ENCODE peak calls at places on chromosome 3, in nine cellular contexts. P, X, O, Q, Y, F, B, H and J are unnamed samples.

GRCh38 chr3:21041621-21042020 is 709.4 kb downstream of the ZNF385D start:
- DNase-seq in P (no peak), X (no peak), O (no peak), Q (no peak), Y (no peak), F (no peak), B (no peak), H (no peak), J (no peak)

GRCh38 chr3:100756441-100756840 is 47.1 kb downstream of the TFG start:
- DNase-seq in P (no peak), X (no peak), O (no peak), Q (no peak), Y (no peak), F (no peak), B (peak), H (peak), J (no peak)

GRCh38 chr3:36482259-36482658 is 102.0 kb downstream of the STAC start:
- DNase-seq in P (no peak), X (no peak), O (no peak), Q (no peak), Y (peak), F (no peak), B (no peak), H (no peak), J (no peak)

GRCh38 chr3:124860599-124860998 is 26.6 kb downstream of the ITGB5 start:
- DNase-seq in P (no peak), X (no peak), O (no peak), Q (peak), Y (no peak), F (no peak), B (peak), H (peak), J (peak)

GRCh38 chr3:57164606-57165573 is at the start of gene IL17RD:
- DNase-seq in P (peak), X (peak), O (peak), Q (peak), Y (peak), F (peak), B (peak), H (peak), J (peak)

GRCh38 chr3:69137006-69137405 is 14.6 kb upstream of the LMOD3 start:
- DNase-seq in P (no peak), X (no peak), O (no peak), Q (no peak), Y (no peak), F (peak), B (no peak), H (no peak), J (no peak)

GRCh38 chr3:21417991-21418390 is 333.0 kb downstream of the ZNF385D start:
- DNase-seq in P (no peak), X (no peak), O (no peak), Q (no peak), Y (no peak), F (no peak), B (no peak), H (no peak), J (no peak)

GRCh38 chr3:13515786-13516783 is 32.8 kb upstream of the FBLN2 start:
- DNase-seq in P (no peak), X (no peak), O (no peak), Q (peak), Y (no peak), F (no peak), B (no peak), H (peak), J (peak)

GRCh38 chr3:32220006-32220405 is 18.5 kb upstream of the CMTM8 start:
- DNase-seq in P (no peak), X (no peak), O (no peak), Q (no peak), Y (no peak), F (no peak), B (no peak), H (no peak), J (no peak)

GRCh38 chr3:42608586-42608985 is 8.1 kb downstream of the NKTR start:
- DNase-seq in P (no peak), X (no peak), O (no peak), Q (no peak), Y (no peak), F (no peak), B (no peak), H (no peak), J (no peak)

GRCh38 chr3:33312361-33312760 is 35.1 kb downstream of the FBXL2 start:
- DNase-seq in P (no peak), X (no peak), O (no peak), Q (no peak), Y (no peak), F (no peak), B (no peak), H (no peak), J (no peak)

GRCh38 chr3:86785381-86785780 is 205.6 kb downstream of the VGLL3 start:
- DNase-seq in P (no peak), X (no peak), O (no peak), Q (no peak), Y (no peak), F (no peak), B (no peak), H (no peak), J (no peak)

GRCh38 chr3:38130631-38131065 is 6.3 kb downstream of the ACAA1 start:
- DNase-seq in P (no peak), X (no peak), O (peak), Q (no peak), Y (no peak), F (no peak), B (peak), H (no peak), J (peak)

GRCh38 chr3:54951405-54951804 is 23.5 kb upstream of the LRTM1 start:
- DNase-seq in P (peak), X (no peak), O (peak), Q (peak), Y (no peak), F (peak), B (peak), H (peak), J (peak)

GRCh38 chr3:130760922-130761321 is 14.3 kb upstream of the PIK3R4 start:
- DNase-seq in P (no peak), X (no peak), O (no peak), Q (no peak), Y (no peak), F (no peak), B (no peak), H (no peak), J (no peak)

GRCh38 chr3:168981396-168981795 is 682.1 kb downstream of the MECOM start:
- DNase-seq in P (no peak), X (no peak), O (no peak), Q (no peak), Y (no peak), F (no peak), B (no peak), H (no peak), J (no peak)

GRCh38 chr3:168976969-168977368 is 686.5 kb downstream of the MECOM start:
- DNase-seq in P (no peak), X (peak), O (no peak), Q (no peak), Y (no peak), F (no peak), B (no peak), H (no peak), J (no peak)

GRCh38 chr3:168973897-168974296 is 689.6 kb downstream of the MECOM start:
- DNase-seq in P (no peak), X (no peak), O (no peak), Q (no peak), Y (no peak), F (no peak), B (no peak), H (no peak), J (no peak)

GRCh38 chr3:168974628-168975403 is 688.7 kb downstream of the MECOM start:
- DNase-seq in P (no peak), X (no peak), O (no peak), Q (no peak), Y (no peak), F (no peak), B (no peak), H (no peak), J (no peak)

GRCh38 chr3:168977696-168978374 is 685.7 kb downstream of the MECOM start:
- DNase-seq in P (no peak), X (no peak), O (no peak), Q (no peak), Y (no peak), F (peak), B (no peak), H (no peak), J (no peak)
- H3K27ac ChIP-seq in P (no peak), X (no peak), O (no peak), Q (no peak), Y (no peak), F (no peak), B (no peak), H (no peak), J (no peak)

DNA sequence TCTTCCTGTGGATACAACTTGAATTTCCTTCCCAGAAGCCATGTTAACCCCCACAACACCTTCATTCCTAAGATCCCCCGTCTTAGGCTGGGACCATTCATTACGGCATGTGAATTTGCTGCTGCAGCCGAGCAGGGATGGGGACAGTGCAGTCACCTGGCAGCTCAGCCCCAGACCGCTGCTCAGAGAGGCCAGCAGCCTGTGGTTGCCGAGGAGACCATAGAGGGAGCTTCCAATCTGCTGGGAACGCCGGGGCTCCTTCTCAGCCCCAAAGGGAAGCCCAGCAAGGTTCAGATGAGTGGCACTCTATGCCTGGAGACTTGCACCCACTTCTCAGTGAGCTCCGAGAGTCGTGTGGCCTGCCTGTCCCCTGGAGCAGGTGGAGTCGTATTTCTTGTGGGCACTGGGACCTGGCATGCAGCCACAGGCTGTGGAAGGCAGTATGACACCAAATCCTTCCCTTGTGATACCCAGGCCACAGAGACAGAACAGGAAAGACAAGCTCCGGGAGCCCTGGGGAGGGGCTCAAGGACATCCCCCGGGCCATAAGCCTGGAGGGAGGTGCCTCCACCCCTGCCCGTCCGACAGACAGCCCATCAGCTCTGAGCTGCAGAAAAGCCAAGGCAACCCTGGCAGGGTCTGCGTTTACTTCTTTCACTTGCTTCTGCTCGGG is 167.3 kb downstream of the FAM43A start:
- DNase-seq in P (no peak), X (no peak), O (no peak), Q (no peak), Y (no peak), F (no peak), B (no peak), H (peak), J (no peak)
- TF ChIP-seq CTCF in P (no peak), X (no peak), O (no peak), Q (no peak), Y (no peak), F (no peak), B (no peak), H (no peak), J (no peak)

DNA sequence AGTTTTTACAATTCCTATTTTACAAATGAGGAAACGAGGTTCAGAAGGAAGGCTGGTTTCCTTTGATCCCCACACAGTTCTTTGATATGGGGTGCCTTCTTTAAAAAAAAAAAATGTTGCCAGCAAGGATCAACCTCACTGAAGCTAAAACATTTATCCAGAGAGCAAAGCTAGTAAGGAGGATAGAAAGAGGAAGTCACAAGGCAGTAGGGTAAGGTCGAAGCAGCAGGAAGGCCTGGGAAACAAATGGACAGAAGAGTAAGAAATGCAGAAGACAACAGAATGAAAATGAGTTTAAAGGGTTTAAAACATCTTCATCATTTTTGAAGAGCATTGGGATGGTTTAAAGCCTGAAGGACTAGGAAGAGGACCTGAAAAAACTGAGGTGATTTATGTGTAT is 30.6 kb upstream of the CP start:
- DNase-seq in P (no peak), X (no peak), O (no peak), Q (no peak), Y (no peak), F (no peak), B (no peak), H (no peak), J (no peak)
- H3K27ac ChIP-seq in P (no peak), X (no peak), O (no peak), Q (no peak), Y (no peak), F (no peak), B (no peak), H (no peak), J (no peak)

GRCh38 chr3:46448721-46449120 is 16.0 kb downstream of the LTF start:
- DNase-seq in P (no peak), X (no peak), O (no peak), Q (no peak), Y (no peak), F (no peak), B (no peak), H (no peak), J (no peak)

GRCh38 chr3:46447535-46447934 is 17.2 kb downstream of the LTF start:
- DNase-seq in P (no peak), X (no peak), O (no peak), Q (no peak), Y (no peak), F (no peak), B (no peak), H (no peak), J (no peak)

GRCh38 chr3:46438831-46439230 is 25.9 kb downstream of the LTF start:
- DNase-seq in P (no peak), X (no peak), O (peak), Q (no peak), Y (no peak), F (no peak), B (no peak), H (no peak), J (no peak)

GRCh38 chr3:46440531-46441294 is 24.0 kb downstream of the LTF start:
- DNase-seq in P (no peak), X (peak), O (no peak), Q (no peak), Y (peak), F (no peak), B (no peak), H (no peak), J (no peak)

GRCh38 chr3:46442591-46443530 is 21.8 kb downstream of the LTF start:
- DNase-seq in P (peak), X (no peak), O (no peak), Q (no peak), Y (peak), F (no peak), B (no peak), H (no peak), J (no peak)
- TF ChIP-seq CTCF in P (peak), X (no peak), O (peak), Q (no peak), Y (peak), F (no peak), B (no peak), H (no peak), J (no peak)

DNA sequence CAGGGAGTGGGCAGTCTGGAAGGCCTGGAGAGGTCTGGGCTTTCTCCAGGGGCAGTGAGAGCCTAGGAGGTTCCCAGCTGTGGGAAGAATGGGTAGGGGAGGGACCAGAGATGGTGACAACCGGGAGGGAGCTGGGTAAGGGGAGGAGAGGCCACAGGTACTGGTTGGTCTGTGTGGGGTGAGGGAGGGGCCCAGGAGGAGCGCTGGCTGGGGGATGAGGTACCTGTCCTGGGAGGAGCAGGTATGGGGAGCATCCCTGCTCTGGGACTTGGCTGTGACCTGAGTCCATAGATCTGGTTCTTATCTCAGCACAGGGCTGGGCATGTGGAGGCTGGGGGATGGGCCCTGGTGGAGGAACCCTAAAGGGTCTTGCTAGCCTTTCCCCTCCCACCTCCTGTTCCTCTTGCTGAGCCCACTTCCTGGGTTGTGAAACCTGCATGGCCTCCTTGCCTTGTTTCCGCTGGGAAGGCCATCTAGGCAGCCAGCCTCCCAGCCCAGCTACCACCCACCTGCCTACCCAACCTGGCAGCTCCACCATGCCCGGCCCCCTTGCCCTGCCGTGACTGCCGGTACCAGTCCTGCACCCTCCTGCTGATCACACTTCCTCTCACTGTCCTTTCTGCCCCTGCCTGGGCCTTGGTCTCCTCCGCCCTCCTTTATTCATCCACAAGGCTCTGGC is 11.0 kb downstream of the PRKCD start:
- DNase-seq in P (no peak), X (no peak), O (no peak), Q (no peak), Y (peak), F (no peak), B (no peak), H (no peak), J (no peak)
- H3K27ac ChIP-seq in P (no peak), X (no peak), O (no peak), Q (no peak), Y (peak), F (no peak), B (no peak), H (no peak), J (no peak)

GRCh38 chr3:105352976-105353375 is 13.7 kb upstream of the ALCAM start:
- DNase-seq in P (no peak), X (no peak), O (no peak), Q (no peak), Y (no peak), F (no peak), B (no peak), H (no peak), J (no peak)

GRCh38 chr3:105351821-105352220 is 14.9 kb upstream of the ALCAM start:
- DNase-seq in P (no peak), X (no peak), O (no peak), Q (no peak), Y (no peak), F (no peak), B (no peak), H (no peak), J (no peak)

GRCh38 chr3:105355355-105356063 is 11.2 kb upstream of the ALCAM start:
- DNase-seq in P (peak), X (no peak), O (no peak), Q (no peak), Y (no peak), F (no peak), B (no peak), H (no peak), J (no peak)

GRCh38 chr3:105354429-105354828 is 12.3 kb upstream of the ALCAM start:
- DNase-seq in P (no peak), X (no peak), O (no peak), Q (no peak), Y (no peak), F (peak), B (no peak), H (no peak), J (no peak)

GRCh38 chr3:105353485-105354161 is 13.1 kb upstream of the ALCAM start:
- DNase-seq in P (no peak), X (no peak), O (peak), Q (peak), Y (no peak), F (peak), B (peak), H (peak), J (peak)
- TF ChIP-seq CTCF in P (no peak), X (no peak), O (no peak), Q (no peak), Y (no peak), F (peak), B (no peak), H (no peak), J (no peak)

DNA sequence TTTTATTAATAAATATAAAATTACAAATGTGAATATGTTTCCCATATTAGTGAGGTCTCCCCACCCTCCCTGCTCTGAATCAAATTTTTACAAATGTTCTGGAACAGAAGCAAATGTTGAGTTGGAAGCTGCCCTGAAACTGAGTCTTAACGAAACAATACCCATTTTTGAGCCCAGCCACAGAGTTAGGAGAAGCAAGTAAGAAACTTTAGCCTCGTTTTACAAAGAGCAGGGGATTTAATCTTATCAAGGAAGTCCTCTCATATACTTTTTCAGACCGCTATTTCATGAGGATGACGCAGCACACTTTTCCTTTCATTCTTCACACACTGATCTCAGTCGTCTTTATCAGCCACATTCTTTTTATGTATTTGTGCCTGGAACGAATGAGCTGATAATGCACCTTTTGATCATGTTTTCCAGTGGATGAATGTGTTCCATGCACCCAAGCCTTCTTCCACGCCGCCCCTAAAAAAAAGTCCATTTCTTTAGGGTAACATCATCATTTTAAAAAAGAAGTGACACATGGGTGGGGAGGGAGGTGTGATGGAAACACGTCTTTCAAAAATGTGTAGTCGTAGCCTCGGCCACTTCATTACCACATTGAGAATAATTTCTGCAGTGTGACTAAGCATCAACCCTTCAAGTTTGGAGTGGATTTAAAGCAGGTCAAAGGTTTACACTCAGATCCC is 48.1 kb downstream of the SETMAR start:
- DNase-seq in P (no peak), X (peak), O (no peak), Q (no peak), Y (peak), F (peak), B (no peak), H (no peak), J (no peak)
- H3K27ac ChIP-seq in P (no peak), X (no peak), O (peak), Q (peak), Y (peak), F (no peak), B (peak), H (no peak), J (peak)